ENCODE peak calls at places on chromosomes 12 and 14, in six cellular contexts. One of them, this sample, is unnamed.

GRCh38 chr14:33435911-33436310 is 497.2 kb downstream of the NPAS3 start:
- DNase-seq in PC-3: peak; percentile 94
- DNase-seq in naive thymus-derived CD4-positive, alpha-beta T cell: no peak
- DNase-seq in lung: no peak
- DNase-seq in A549: no peak
- DNase-seq in astrocyte: peak; percentile 98
- DNase-seq in this sample: no peak

GRCh38 chr12:44812062-44812461 is 64.1 kb downstream of the NELL2 start:
- DNase-seq in lung: no peak
- DNase-seq in A549: no peak
- DNase-seq in PC-3: peak; percentile 22
- DNase-seq in astrocyte: no peak
- DNase-seq in naive thymus-derived CD4-positive, alpha-beta T cell: peak; percentile 65
- DNase-seq in this sample: no peak

GRCh38 chr12:52672321-52672933 is 7.8 kb downstream of the KRT1 start:
- DNase-seq in naive thymus-derived CD4-positive, alpha-beta T cell: no peak
- DNase-seq in A549: no peak
- DNase-seq in PC-3: peak; percentile 10
- DNase-seq in astrocyte: peak; percentile 22
- DNase-seq in lung: no peak
- DNase-seq in this sample: no peak

GRCh38 chr12:52394836-52395405 is 9.5 kb upstream of the KRT84 start:
- DNase-seq in PC-3: no peak
- DNase-seq in naive thymus-derived CD4-positive, alpha-beta T cell: no peak
- DNase-seq in astrocyte: no peak
- DNase-seq in lung: no peak
- DNase-seq in A549: no peak
- DNase-seq in this sample: no peak

GRCh38 chr14:57408037-57408436 is 17.7 kb downstream of the NAA30 start:
- DNase-seq in A549: no peak
- DNase-seq in naive thymus-derived CD4-positive, alpha-beta T cell: no peak
- DNase-seq in PC-3: no peak
- DNase-seq in lung: no peak
- DNase-seq in astrocyte: no peak
- DNase-seq in this sample: no peak

GRCh38 chr12:69661386-69661785 is 37.7 kb downstream of the BEST3 start:
- DNase-seq in naive thymus-derived CD4-positive, alpha-beta T cell: no peak
- DNase-seq in PC-3: no peak
- DNase-seq in A549: no peak
- DNase-seq in astrocyte: no peak
- DNase-seq in lung: no peak
- DNase-seq in this sample: no peak

GRCh38 chr12:6951551-6952120 is 480 bp downstream of the PTPN6 start:
- DNase-seq in lung: no peak
- DNase-seq in naive thymus-derived CD4-positive, alpha-beta T cell: peak; percentile 65
- DNase-seq in A549: no peak
- DNase-seq in astrocyte: no peak
- DNase-seq in PC-3: no peak
- DNase-seq in this sample: no peak

GRCh38 chr12:132115500-132115899 is 28.6 kb downstream of the DDX51 start:
- DNase-seq in naive thymus-derived CD4-positive, alpha-beta T cell: no peak
- DNase-seq in astrocyte: no peak
- DNase-seq in PC-3: no peak
- DNase-seq in A549: no peak
- DNase-seq in lung: no peak
- DNase-seq in this sample: no peak

GRCh38 chr12:45292486-45293195 is 76.7 kb downstream of the ANO6 start:
- DNase-seq in lung: no peak
- DNase-seq in astrocyte: no peak
- DNase-seq in PC-3: no peak
- DNase-seq in A549: no peak
- DNase-seq in naive thymus-derived CD4-positive, alpha-beta T cell: no peak
- DNase-seq in this sample: no peak

GRCh38 chr12:107844312-107844921 is 69.9 kb downstream of the ASCL4 start:
- DNase-seq in PC-3: no peak
- DNase-seq in naive thymus-derived CD4-positive, alpha-beta T cell: no peak
- DNase-seq in A549: no peak
- DNase-seq in astrocyte: no peak
- DNase-seq in lung: no peak
- DNase-seq in this sample: no peak

GRCh38 chr12:55068416-55069010 is 48.7 kb downstream of the NEUROD4 start:
- DNase-seq in A549: peak; percentile 62
- DNase-seq in astrocyte: peak; percentile 14
- DNase-seq in lung: peak; percentile 32
- DNase-seq in naive thymus-derived CD4-positive, alpha-beta T cell: peak; percentile 22
- DNase-seq in PC-3: peak; percentile 76
- DNase-seq in this sample: no peak

GRCh38 chr14:106802413-106803364 is 1276.3 kb downstream of the TMEM121 start:
- DNase-seq in PC-3: no peak
- DNase-seq in lung: no peak
- DNase-seq in A549: peak; percentile 16
- DNase-seq in naive thymus-derived CD4-positive, alpha-beta T cell: no peak
- DNase-seq in astrocyte: no peak
- DNase-seq in this sample: peak; percentile 26

GRCh38 chr14:93708311-93708734 is 80.0 kb downstream of the PRIMA1 start:
- DNase-seq in PC-3: no peak
- DNase-seq in astrocyte: no peak
- DNase-seq in naive thymus-derived CD4-positive, alpha-beta T cell: no peak
- DNase-seq in lung: peak; percentile 22
- DNase-seq in A549: no peak
- DNase-seq in this sample: no peak

GRCh38 chr14:56474419-56475022 is 105.1 kb upstream of the TMEM260 start:
- DNase-seq in naive thymus-derived CD4-positive, alpha-beta T cell: no peak
- DNase-seq in PC-3: peak; percentile 93
- DNase-seq in astrocyte: peak; percentile 14
- DNase-seq in A549: peak; percentile 19
- DNase-seq in lung: no peak
- DNase-seq in this sample: no peak

GRCh38 chr12:120110550-120111501 is 5.7 kb downstream of the RAB35 start:
- DNase-seq in PC-3: no peak
- DNase-seq in lung: peak; percentile 65
- DNase-seq in astrocyte: no peak
- DNase-seq in A549: no peak
- DNase-seq in naive thymus-derived CD4-positive, alpha-beta T cell: no peak
- DNase-seq in this sample: peak; percentile 71

GRCh38 chr12:93536111-93536765 is 36.2 kb upstream of the SOCS2 start:
- DNase-seq in naive thymus-derived CD4-positive, alpha-beta T cell: no peak
- DNase-seq in astrocyte: no peak
- DNase-seq in A549: no peak
- DNase-seq in PC-3: no peak
- DNase-seq in lung: peak; percentile 4
- DNase-seq in this sample: no peak

GRCh38 chr12:53051058-53051880 is 1.4 kb downstream of the TNS2 start:
- DNase-seq in naive thymus-derived CD4-positive, alpha-beta T cell: no peak
- DNase-seq in lung: peak; percentile 68
- DNase-seq in PC-3: no peak
- DNase-seq in A549: no peak
- DNase-seq in astrocyte: no peak
- DNase-seq in this sample: no peak

GRCh38 chr14:75981426-75981825 is 369 bp downstream of the TGFB3 start:
- DNase-seq in A549: no peak
- DNase-seq in naive thymus-derived CD4-positive, alpha-beta T cell: peak; percentile 56
- DNase-seq in PC-3: no peak
- DNase-seq in lung: no peak
- DNase-seq in astrocyte: no peak
- DNase-seq in this sample: no peak

GRCh38 chr12:113059071-113059595 is 2.6 kb downstream of the DTX1 start:
- DNase-seq in lung: no peak
- DNase-seq in A549: no peak
- DNase-seq in astrocyte: no peak
- DNase-seq in PC-3: no peak
- DNase-seq in naive thymus-derived CD4-positive, alpha-beta T cell: no peak
- DNase-seq in this sample: no peak

DNA sequence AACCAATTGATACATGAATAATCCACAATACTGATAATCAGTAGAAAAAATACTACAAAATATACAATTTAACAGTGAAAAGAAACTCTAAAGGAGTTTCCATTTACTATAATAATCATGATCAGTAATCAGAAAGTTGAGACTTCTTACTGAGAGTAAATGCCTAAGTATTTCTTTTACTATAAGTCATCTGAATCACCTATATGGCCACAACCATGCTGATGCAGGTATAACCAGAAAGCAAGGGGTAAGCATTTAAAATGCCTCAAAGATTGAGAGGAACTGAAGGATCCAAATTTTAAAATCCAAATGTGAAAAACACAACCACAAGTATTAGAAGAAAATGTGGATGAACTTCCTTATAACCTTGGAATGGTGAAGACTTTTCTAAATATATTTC is 23.4 kb downstream of the CDK17 start:
- DNase-seq in naive thymus-derived CD4-positive, alpha-beta T cell: no peak
- DNase-seq in A549: no peak
- DNase-seq in PC-3: no peak
- DNase-seq in lung: no peak
- DNase-seq in astrocyte: no peak
- DNase-seq in this sample: no peak
- H3K4me1 ChIP-seq in naive thymus-derived CD4-positive, alpha-beta T cell: peaks cover 48% of the 10 kb centered on the region
- H3K4me1 ChIP-seq in A549: peaks cover 6% of the 10 kb centered on the region
- H3K4me1 ChIP-seq in PC-3: no peaks in the 10 kb centered on the region
- H3K4me1 ChIP-seq in lung: peaks cover 24% of the 10 kb centered on the region
- H3K4me1 ChIP-seq in astrocyte: peaks cover 5% of the 10 kb centered on the region
- H3K4me1 ChIP-seq in this sample: no peaks in the 10 kb centered on the region

GRCh38 chr12:5189173-5189572 is 145.5 kb downstream of the KCNA5 start:
- DNase-seq in naive thymus-derived CD4-positive, alpha-beta T cell: no peak
- DNase-seq in A549: no peak
- DNase-seq in PC-3: no peak
- DNase-seq in astrocyte: no peak
- DNase-seq in lung: no peak
- DNase-seq in this sample: no peak

GRCh38 chr12:5191803-5192538 is 148.3 kb downstream of the KCNA5 start:
- DNase-seq in lung: no peak
- DNase-seq in A549: no peak
- DNase-seq in naive thymus-derived CD4-positive, alpha-beta T cell: no peak
- DNase-seq in PC-3: peak; percentile 5
- DNase-seq in astrocyte: no peak
- DNase-seq in this sample: no peak

GRCh38 chr12:5192727-5193126 is 149.0 kb downstream of the KCNA5 start:
- DNase-seq in PC-3: no peak
- DNase-seq in astrocyte: no peak
- DNase-seq in A549: no peak
- DNase-seq in lung: no peak
- DNase-seq in naive thymus-derived CD4-positive, alpha-beta T cell: no peak
- DNase-seq in this sample: no peak

GRCh38 chr12:5197127-5197526 is 153.4 kb downstream of the KCNA5 start:
- DNase-seq in PC-3: peak; percentile 19
- DNase-seq in astrocyte: peak; percentile 93
- DNase-seq in lung: no peak
- DNase-seq in A549: no peak
- DNase-seq in naive thymus-derived CD4-positive, alpha-beta T cell: no peak
- DNase-seq in this sample: no peak

GRCh38 chr12:5193569-5193968 is 149.9 kb downstream of the KCNA5 start:
- DNase-seq in PC-3: no peak
- DNase-seq in naive thymus-derived CD4-positive, alpha-beta T cell: no peak
- DNase-seq in lung: no peak
- DNase-seq in A549: no peak
- DNase-seq in astrocyte: no peak
- DNase-seq in this sample: no peak
- H3K27ac ChIP-seq in PC-3: no peak overlapping the region
- H3K27ac ChIP-seq in naive thymus-derived CD4-positive, alpha-beta T cell: no peak overlapping the region
- H3K27ac ChIP-seq in lung: no peak overlapping the region
- H3K27ac ChIP-seq in A549: no peak overlapping the region
- H3K27ac ChIP-seq in astrocyte: no peak overlapping the region
- H3K27ac ChIP-seq in this sample: no peak overlapping the region

GRCh38 chr14:53148612-53149202 is 4.4 kb downstream of the DDHD1 start:
- DNase-seq in lung: no peak
- DNase-seq in PC-3: no peak
- DNase-seq in A549: no peak
- DNase-seq in astrocyte: no peak
- DNase-seq in naive thymus-derived CD4-positive, alpha-beta T cell: no peak
- DNase-seq in this sample: no peak

GRCh38 chr14:53151523-53151866 is 1.6 kb downstream of the DDHD1 start:
- DNase-seq in astrocyte: no peak
- DNase-seq in naive thymus-derived CD4-positive, alpha-beta T cell: no peak
- DNase-seq in PC-3: no peak
- DNase-seq in lung: no peak
- DNase-seq in A549: no peak
- DNase-seq in this sample: no peak

GRCh38 chr14:53147893-53148292 is 5.2 kb downstream of the DDHD1 start:
- DNase-seq in A549: no peak
- DNase-seq in naive thymus-derived CD4-positive, alpha-beta T cell: no peak
- DNase-seq in lung: no peak
- DNase-seq in astrocyte: no peak
- DNase-seq in PC-3: no peak
- DNase-seq in this sample: no peak

GRCh38 chr14:53151867-53152626 is 1.1 kb downstream of the DDHD1 start:
- DNase-seq in naive thymus-derived CD4-positive, alpha-beta T cell: peak; percentile 61
- DNase-seq in lung: peak; percentile 48
- DNase-seq in PC-3: peak; percentile 75
- DNase-seq in A549: peak; percentile 89
- DNase-seq in astrocyte: peak; percentile 24
- DNase-seq in this sample: peak; percentile 73

DNA sequence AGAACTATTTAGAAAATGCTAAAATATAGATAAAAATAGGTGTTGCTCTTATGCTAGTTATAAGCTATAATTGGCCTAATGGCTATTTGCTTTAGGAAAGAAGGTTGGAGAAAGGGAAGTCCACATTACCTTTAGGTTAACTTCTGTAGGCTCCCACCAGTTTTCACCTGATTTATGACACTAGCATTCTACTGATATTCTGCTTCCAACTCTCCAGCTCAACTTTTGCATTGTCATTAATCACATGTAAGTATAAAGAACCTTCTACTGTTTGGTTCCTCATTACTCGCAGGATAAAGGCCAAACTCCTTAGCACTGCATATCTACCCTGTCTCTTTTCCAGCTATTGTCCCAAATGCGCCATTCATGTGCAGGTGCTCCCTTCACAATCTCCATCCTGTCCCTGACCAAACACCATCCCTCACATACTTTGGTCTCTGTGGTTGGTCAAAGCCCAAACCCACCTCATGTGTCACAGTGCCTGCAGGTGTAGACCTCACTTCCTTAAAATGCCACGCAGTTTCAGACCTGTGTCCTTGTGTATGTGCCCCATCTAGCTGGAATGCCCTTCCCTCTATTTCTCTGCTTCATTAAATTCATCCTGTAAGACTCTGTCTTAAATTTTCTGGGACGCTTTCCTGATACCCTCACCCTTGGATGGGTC is 3.3 kb downstream of the DDHD1 start:
- DNase-seq in PC-3: no peak
- DNase-seq in lung: no peak
- DNase-seq in naive thymus-derived CD4-positive, alpha-beta T cell: no peak
- DNase-seq in astrocyte: no peak
- DNase-seq in A549: no peak
- DNase-seq in this sample: no peak
- H3K4me3 ChIP-seq in PC-3: peak overlapping the region; percentile 97
- H3K4me3 ChIP-seq in lung: no peak overlapping the region
- H3K4me3 ChIP-seq in naive thymus-derived CD4-positive, alpha-beta T cell: peak overlapping the region; percentile 2
- H3K4me3 ChIP-seq in astrocyte: no peak overlapping the region
- H3K4me3 ChIP-seq in A549: no peak overlapping the region
- H3K4me3 ChIP-seq in this sample: no peak overlapping the region

GRCh38 chr12:61011767-61012423 is 1248.3 kb upstream of the USP15 start:
- DNase-seq in naive thymus-derived CD4-positive, alpha-beta T cell: no peak
- DNase-seq in lung: no peak
- DNase-seq in A549: no peak
- DNase-seq in PC-3: no peak
- DNase-seq in astrocyte: no peak
- DNase-seq in this sample: no peak
- H3K4me1 ChIP-seq in naive thymus-derived CD4-positive, alpha-beta T cell: no peaks in the 10 kb centered on the region
- H3K4me1 ChIP-seq in lung: no peaks in the 10 kb centered on the region
- H3K4me1 ChIP-seq in A549: no peaks in the 10 kb centered on the region
- H3K4me1 ChIP-seq in PC-3: no peaks in the 10 kb centered on the region
- H3K4me1 ChIP-seq in astrocyte: no peaks in the 10 kb centered on the region
- H3K4me1 ChIP-seq in this sample: no peaks in the 10 kb centered on the region

This sample was measured in Peyer's patch.